ENCODE peak calls at places on chromosomes 1 and 21, in ten cellular contexts. T is IMR-90, B is tibial nerve, X is upper lobe of right lung, J is heart right ventricle, K is fibroblast of lung, W is left lung, V is GM23248, A is brain microvascular endothelial cell, O is cardiac muscle cell. R is an unnamed sample.

GRCh38 chr1:84164567-84165021 is 20.5 kb downstream of the PRKACB start:
- DNase-seq in T (no peak), B (no peak), X (no peak), J (no peak), K (peak), W (no peak), V (peak), A (no peak), O (peak), R (no peak)

GRCh38 chr1:189409774-189410173 is 1067.9 kb downstream of the BRINP3 start:
- DNase-seq in T (no peak), B (no peak), X (no peak), J (no peak), K (peak), W (no peak), V (no peak), A (no peak), O (no peak), R (no peak)

GRCh38 chr1:99264201-99265021 is at the start of gene PLPPR4:
- DNase-seq in T (peak), B (no peak), X (peak), J (peak), K (peak), W (peak), V (peak), A (peak), O (peak), R (no peak)

GRCh38 chr1:102732927-102733326 is 375.4 kb downstream of the COL11A1 start:
- DNase-seq in T (no peak), B (no peak), X (no peak), J (no peak), K (no peak), W (no peak), V (peak), A (no peak), O (peak), R (no peak)

GRCh38 chr1:21232044-21232443 is 55.3 kb upstream of the EIF4G3 start:
- DNase-seq in T (peak), B (no peak), X (no peak), J (no peak), K (peak), W (no peak), V (peak), A (peak), O (peak), R (no peak)

GRCh38 chr1:98342556-98342955 is 319.0 kb upstream of the SNX7 start:
- DNase-seq in T (peak), B (no peak), X (no peak), J (no peak), K (no peak), W (no peak), V (peak), A (peak), O (no peak), R (no peak)

GRCh38 chr21:22670148-22670547 is 1671.9 kb downstream of the NCAM2 start:
- DNase-seq in T (no peak), B (no peak), X (no peak), J (no peak), K (no peak), W (no peak), V (no peak), A (no peak), O (no peak), R (no peak)

GRCh38 chr1:67834246-67834877 is 1.1 kb upstream of the GNG12 start:
- DNase-seq in T (no peak), B (no peak), X (no peak), J (no peak), K (no peak), W (no peak), V (no peak), A (no peak), O (no peak), R (no peak)

GRCh38 chr1:243946946-243947345 is 96.9 kb upstream of the AKT3 start:
- DNase-seq in T (no peak), B (no peak), X (no peak), J (no peak), K (peak), W (no peak), V (peak), A (no peak), O (peak), R (no peak)

GRCh38 chr21:25557170-25557569 is 50.1 kb downstream of the MRPL39 start:
- DNase-seq in T (peak), B (no peak), X (no peak), J (no peak), K (no peak), W (no peak), V (peak), A (no peak), O (no peak), R (no peak)

GRCh38 chr1:170247751-170248521 is 102.2 kb downstream of the NTMT2 start:
- DNase-seq in T (no peak), B (no peak), X (no peak), J (no peak), K (no peak), W (no peak), V (peak), A (no peak), O (no peak), R (no peak)

GRCh38 chr1:26575350-26575747 is 45.8 kb downstream of the RPS6KA1 start:
- DNase-seq in T (no peak), B (no peak), X (no peak), J (no peak), K (no peak), W (no peak), V (no peak), A (no peak), O (no peak), R (no peak)

GRCh38 chr1:110356379-110356778 is 17.2 kb downstream of the RBM15 start:
- DNase-seq in T (no peak), B (no peak), X (no peak), J (no peak), K (no peak), W (no peak), V (no peak), A (no peak), O (no peak), R (peak)

GRCh38 chr1:20708057-20708456 is 9.8 kb downstream of the KIF17 start:
- DNase-seq in T (no peak), B (no peak), X (no peak), J (no peak), K (no peak), W (no peak), V (no peak), A (no peak), O (no peak), R (no peak)

GRCh38 chr1:208559597-208559996 is 315.4 kb upstream of the PLXNA2 start:
- DNase-seq in T (no peak), B (no peak), X (no peak), J (no peak), K (no peak), W (no peak), V (no peak), A (no peak), O (no peak), R (no peak)

GRCh38 chr1:182229907-182230522 is 161.6 kb downstream of the GLUL start:
- DNase-seq in T (no peak), B (no peak), X (no peak), J (no peak), K (peak), W (no peak), V (peak), A (no peak), O (no peak), R (no peak)

GRCh38 chr1:89823679-89824292 is 3.0 kb downstream of the LRRC8D start:
- DNase-seq in T (no peak), B (no peak), X (no peak), J (no peak), K (no peak), W (no peak), V (peak), A (no peak), O (peak), R (no peak)

GRCh38 chr1:50846224-50846839 is 113.7 kb downstream of the FAF1 start:
- DNase-seq in T (no peak), B (no peak), X (peak), J (no peak), K (no peak), W (peak), V (no peak), A (no peak), O (no peak), R (no peak)

GRCh38 chr1:150420560-150421265 is 56.8 kb downstream of the RPRD2 start:
- DNase-seq in T (peak), B (no peak), X (no peak), J (no peak), K (peak), W (no peak), V (peak), A (no peak), O (peak), R (no peak)

GRCh38 chr1:184416476-184416875 is 29.6 kb downstream of the C1orf21 start:
- DNase-seq in T (peak), B (no peak), X (no peak), J (no peak), K (no peak), W (no peak), V (peak), A (no peak), O (no peak), R (peak)

GRCh38 chr1:2314297-2314802 is 77.0 kb downstream of the MORN1 start:
- DNase-seq in T (peak), B (peak), X (peak), J (peak), K (peak), W (peak), V (peak), A (no peak), O (peak), R (no peak)

GRCh38 chr1:41152622-41153044 is 89.5 kb downstream of the SCMH1 start:
- DNase-seq in T (peak), B (no peak), X (no peak), J (no peak), K (peak), W (no peak), V (peak), A (peak), O (peak), R (peak)

GRCh38 chr1:27235827-27236226 is 1.4 kb downstream of the WDTC1 start:
- DNase-seq in T (peak), B (no peak), X (no peak), J (no peak), K (peak), W (no peak), V (peak), A (no peak), O (peak), R (no peak)

GRCh38 chr1:228283476-228284147 is 75.8 kb downstream of the OBSCN start:
- DNase-seq in T (no peak), B (no peak), X (peak), J (peak), K (no peak), W (peak), V (no peak), A (no peak), O (no peak), R (no peak)

DNA sequence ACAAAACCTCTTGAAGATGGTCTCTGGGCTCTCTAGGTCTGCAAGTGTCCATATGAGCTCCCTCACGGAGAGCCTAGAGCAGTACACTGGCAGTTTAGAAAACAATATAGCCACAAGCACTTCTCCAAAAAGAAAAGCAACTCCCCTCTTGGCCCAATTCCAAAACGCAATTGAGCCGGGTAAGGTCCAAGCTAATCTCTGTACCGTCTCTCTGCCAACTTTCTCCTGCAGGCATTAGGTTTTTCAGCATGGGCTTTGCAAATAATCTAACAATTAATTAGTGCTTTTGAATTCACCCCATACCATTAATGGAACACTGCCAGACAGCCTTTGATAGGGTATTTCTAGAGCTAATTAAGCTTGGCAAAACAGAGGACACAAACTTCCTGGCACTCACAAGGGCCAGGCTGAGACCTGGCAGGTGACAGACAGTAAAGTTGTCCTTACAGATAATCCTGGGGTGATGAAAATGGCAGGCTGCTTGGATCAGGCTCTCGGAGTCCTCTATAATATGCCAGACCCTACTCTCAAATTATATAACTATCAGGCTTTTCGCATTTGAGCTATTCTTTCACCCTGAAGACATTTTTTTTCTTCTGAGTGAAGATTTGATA is 39.8 kb downstream of the TGFBR3 start:
- DNase-seq in T (peak), B (no peak), X (no peak), J (no peak), K (peak), W (no peak), V (peak), A (no peak), O (peak), R (no peak)
- H3K27ac ChIP-seq in T (peak), B (peak), X (peak), J (peak), K (peak), W (peak), V (no peak), A (no peak), O (peak), R (no peak)

DNA sequence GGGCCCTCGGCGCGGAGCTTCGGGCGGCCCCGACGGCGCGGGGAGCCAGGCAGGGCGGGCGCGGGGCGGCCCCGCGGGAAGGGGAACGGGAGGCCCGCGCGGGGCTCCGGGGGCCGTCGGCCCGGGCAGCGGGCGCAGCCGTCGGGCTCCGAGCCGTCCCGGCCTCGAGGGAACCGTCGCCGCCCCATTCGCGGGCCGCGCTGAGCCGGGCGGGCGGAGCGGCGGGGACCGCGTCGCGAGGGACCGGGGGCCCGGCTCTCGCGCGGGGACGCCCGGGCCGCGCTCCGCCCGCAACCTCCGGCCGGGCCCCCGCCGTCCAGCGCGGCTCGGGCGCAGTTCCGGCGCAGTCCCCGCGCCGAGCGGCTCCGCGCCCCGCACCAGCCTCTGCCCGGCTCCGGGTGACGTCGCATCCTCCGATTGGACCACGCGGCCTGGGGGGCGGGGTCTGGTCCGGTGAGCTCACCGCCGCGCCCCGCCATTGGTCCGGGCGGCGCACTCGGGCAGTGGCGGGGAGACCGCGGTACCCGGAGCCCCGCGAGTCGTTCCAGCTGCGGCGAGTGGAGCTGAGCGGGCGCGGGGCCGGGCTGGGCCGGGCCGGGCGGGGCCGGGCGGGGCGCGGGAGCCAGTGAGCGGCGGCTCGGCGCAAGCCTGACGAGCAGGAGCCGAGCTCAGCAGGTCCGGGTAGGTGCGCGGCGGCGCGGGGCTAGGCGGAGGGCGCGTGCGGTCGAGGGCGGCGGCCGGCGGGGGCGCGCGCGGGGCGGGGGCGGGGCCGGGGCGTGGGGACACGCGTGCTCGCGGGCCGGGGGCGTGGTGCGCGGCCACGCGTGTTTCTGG is 66.7 kb upstream of the VAMP3 start:
- DNase-seq in T (peak), B (peak), X (peak), J (peak), K (peak), W (peak), V (peak), A (peak), O (peak), R (peak)
- H3K27ac ChIP-seq in T (no peak), B (no peak), X (no peak), J (peak), K (no peak), W (no peak), V (no peak), A (no peak), O (no peak), R (no peak)

GRCh38 chr21:38830667-38831525 is 25.2 kb downstream of the ETS2 start:
- DNase-seq in T (no peak), B (no peak), X (no peak), J (no peak), K (no peak), W (no peak), V (no peak), A (no peak), O (no peak), R (no peak)
- H3K27ac ChIP-seq in T (peak), B (peak), X (peak), J (no peak), K (no peak), W (peak), V (peak), A (peak), O (no peak), R (peak)

DNA sequence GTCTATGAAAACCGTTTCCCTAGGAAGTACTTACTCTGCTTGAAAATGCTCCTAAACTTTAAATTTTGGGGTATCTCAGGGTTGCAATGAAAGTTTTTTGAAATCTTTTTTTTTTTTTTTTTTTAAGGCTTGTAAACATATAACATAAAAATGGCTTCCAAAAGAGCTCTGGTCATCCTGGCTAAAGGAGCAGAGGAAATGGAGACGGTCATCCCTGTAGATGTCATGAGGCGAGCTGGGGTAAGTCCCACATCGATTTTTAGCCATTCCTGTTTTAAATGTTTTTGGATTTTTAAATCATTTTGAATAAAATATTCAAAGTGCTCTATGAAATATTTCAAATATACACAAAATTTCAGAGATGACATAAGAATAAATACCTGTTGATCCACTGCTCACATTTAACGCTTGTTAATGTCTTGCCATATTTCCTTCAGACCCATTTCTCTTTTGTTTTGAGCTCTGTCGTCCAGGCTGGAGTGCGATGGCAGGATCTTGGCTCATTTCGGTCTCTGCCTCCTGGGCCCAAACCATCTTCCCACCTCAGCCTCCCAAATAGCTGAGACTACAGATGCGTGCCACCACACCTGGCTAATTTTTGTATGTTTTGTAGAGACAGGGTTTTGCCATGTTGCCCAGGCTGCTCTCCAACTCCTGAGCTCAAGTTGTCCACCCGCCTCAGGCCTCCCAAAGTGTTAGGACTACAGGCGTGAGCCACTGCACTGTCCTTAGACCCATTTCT is 1.3 kb downstream of the PARK7 start:
- DNase-seq in T (peak), B (no peak), X (no peak), J (no peak), K (no peak), W (no peak), V (peak), A (no peak), O (no peak), R (no peak)
- H3K27ac ChIP-seq in T (no peak), B (peak), X (peak), J (peak), K (peak), W (peak), V (peak), A (peak), O (peak), R (no peak)

GRCh38 chr1:153583976-153584375 is 18.3 kb upstream of the S100A2 start:
- DNase-seq in T (peak), B (no peak), X (no peak), J (no peak), K (no peak), W (no peak), V (peak), A (no peak), O (no peak), R (no peak)
- H3K27ac ChIP-seq in T (no peak), B (no peak), X (no peak), J (no peak), K (no peak), W (no peak), V (no peak), A (no peak), O (no peak), R (no peak)

DNA sequence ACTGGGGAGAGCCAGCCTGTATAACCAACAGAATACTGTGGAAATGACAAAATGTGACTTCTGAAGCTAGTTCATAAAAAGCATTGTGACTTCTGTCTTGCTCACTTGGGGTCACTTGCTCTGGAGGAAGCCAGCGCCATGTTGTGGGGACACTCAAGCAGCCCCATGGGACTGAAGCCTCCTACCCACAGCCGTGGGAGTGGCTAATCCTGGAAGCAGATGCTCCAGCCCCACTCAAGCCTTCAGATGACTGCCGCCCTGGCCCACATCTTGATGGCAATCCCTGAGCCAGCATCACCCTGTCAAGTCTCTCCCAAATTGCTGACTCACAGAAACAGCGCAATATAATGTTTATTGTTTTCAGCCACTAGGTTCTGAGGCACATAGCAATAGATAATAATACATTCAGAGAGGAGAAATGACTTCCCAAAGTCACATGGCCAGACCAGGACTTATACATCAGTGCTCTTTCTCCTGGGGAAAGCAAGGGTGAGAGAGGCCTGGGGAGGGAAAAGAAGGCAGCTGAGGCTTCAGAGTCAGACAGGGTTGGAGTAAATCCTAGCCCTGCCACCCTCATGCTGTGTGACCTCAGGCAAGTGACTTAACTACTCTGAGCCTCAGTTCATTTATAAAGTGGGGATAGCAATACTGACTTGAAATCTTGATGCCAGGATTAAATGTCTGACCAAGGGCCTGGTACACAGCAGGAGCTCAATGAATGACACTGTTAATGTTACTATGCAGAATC is 5.0 kb upstream of the TNFRSF8 start:
- DNase-seq in T (no peak), B (no peak), X (no peak), J (no peak), K (no peak), W (peak), V (no peak), A (no peak), O (no peak), R (no peak)
- H3K27ac ChIP-seq in T (no peak), B (no peak), X (no peak), J (no peak), K (no peak), W (no peak), V (no peak), A (no peak), O (no peak), R (no peak)

GRCh38 chr1:200388791-200389190 is 21.0 kb downstream of the ZNF281 start:
- DNase-seq in T (no peak), B (no peak), X (no peak), J (no peak), K (no peak), W (no peak), V (no peak), A (no peak), O (no peak), R (no peak)
- H3K27ac ChIP-seq in T (no peak), B (no peak), X (no peak), J (no peak), K (no peak), W (no peak), V (no peak), A (peak), O (no peak), R (no peak)

GRCh38 chr21:42188663-42189062 is 30.3 kb upstream of the ABCG1 start:
- DNase-seq in T (no peak), B (no peak), X (no peak), J (no peak), K (no peak), W (no peak), V (no peak), A (no peak), O (no peak), R (no peak)

GRCh38 chr21:42189860-42190491 is 29.0 kb upstream of the ABCG1 start:
- DNase-seq in T (no peak), B (no peak), X (no peak), J (no peak), K (no peak), W (no peak), V (no peak), A (no peak), O (no peak), R (no peak)

GRCh38 chr21:42190492-42190875 is 28.5 kb upstream of the ABCG1 start:
- DNase-seq in T (no peak), B (no peak), X (no peak), J (no peak), K (no peak), W (no peak), V (no peak), A (no peak), O (no peak), R (no peak)

GRCh38 chr21:42186591-42186990 is 32.3 kb upstream of the ABCG1 start:
- DNase-seq in T (no peak), B (no peak), X (no peak), J (no peak), K (no peak), W (no peak), V (no peak), A (no peak), O (no peak), R (no peak)

GRCh38 chr21:42187976-42188653 is 30.8 kb upstream of the ABCG1 start:
- DNase-seq in T (no peak), B (no peak), X (no peak), J (no peak), K (no peak), W (no peak), V (peak), A (no peak), O (peak), R (no peak)
- H3K27ac ChIP-seq in T (no peak), B (no peak), X (peak), J (peak), K (no peak), W (peak), V (no peak), A (no peak), O (no peak), R (no peak)

R was measured in epithelial cell of prostate.